ENCODE peak calls at places on chromosomes 6 and 20, in five cellular contexts. Y is K562, N is GM23338, O is GM12878, T is HepG2. W is an unnamed sample.

GRCh38 chr20:10897341-10897740 is 223.5 kb upstream of the JAG1 start:
- DNase-seq in O (no peak), N (no peak), T (no peak), Y (no peak), W (no peak)

GRCh38 chr6:72553531-72554202 is 68.2 kb upstream of the KCNQ5 start:
- DNase-seq in Y (peak; percentile 22), T (no peak), N (peak; percentile 47), O (no peak), W (peak; percentile 49)

GRCh38 chr6:34236423-34237315 is at the start of gene HMGA1:
- DNase-seq in Y (peak; percentile 88), O (peak; percentile 51), N (peak; percentile 96), T (peak; percentile 81), W (peak; percentile 64)

GRCh38 chr6:169933839-169934698 is 182.6 kb downstream of the ERMARD start:
- DNase-seq in T (no peak), Y (no peak), O (no peak), N (no peak), W (no peak)

GRCh38 chr6:48078092-48078491 is 32.9 kb downstream of the PTCHD4 start:
- DNase-seq in Y (no peak), N (no peak), T (no peak), O (no peak), W (no peak)

GRCh38 chr6:150395388-150396009 is 26.7 kb downstream of the IYD start:
- DNase-seq in O (no peak), Y (peak; percentile 55), T (peak; percentile 60), N (peak; percentile 93), W (peak; percentile 47)

GRCh38 chr20:41627611-41628244 is 9.6 kb upstream of the CHD6 start:
- DNase-seq in Y (no peak), O (no peak), T (no peak), N (no peak), W (no peak)

GRCh38 chr6:106626485-106626884 is 2.8 kb downstream of the RTN4IP1 start:
- DNase-seq in Y (no peak), T (no peak), N (no peak), O (no peak), W (no peak)

GRCh38 chr6:21678990-21679389 is 85.4 kb downstream of the SOX4 start:
- DNase-seq in N (no peak), O (no peak), T (peak; percentile 43), Y (no peak), W (peak; percentile 32)

DNA sequence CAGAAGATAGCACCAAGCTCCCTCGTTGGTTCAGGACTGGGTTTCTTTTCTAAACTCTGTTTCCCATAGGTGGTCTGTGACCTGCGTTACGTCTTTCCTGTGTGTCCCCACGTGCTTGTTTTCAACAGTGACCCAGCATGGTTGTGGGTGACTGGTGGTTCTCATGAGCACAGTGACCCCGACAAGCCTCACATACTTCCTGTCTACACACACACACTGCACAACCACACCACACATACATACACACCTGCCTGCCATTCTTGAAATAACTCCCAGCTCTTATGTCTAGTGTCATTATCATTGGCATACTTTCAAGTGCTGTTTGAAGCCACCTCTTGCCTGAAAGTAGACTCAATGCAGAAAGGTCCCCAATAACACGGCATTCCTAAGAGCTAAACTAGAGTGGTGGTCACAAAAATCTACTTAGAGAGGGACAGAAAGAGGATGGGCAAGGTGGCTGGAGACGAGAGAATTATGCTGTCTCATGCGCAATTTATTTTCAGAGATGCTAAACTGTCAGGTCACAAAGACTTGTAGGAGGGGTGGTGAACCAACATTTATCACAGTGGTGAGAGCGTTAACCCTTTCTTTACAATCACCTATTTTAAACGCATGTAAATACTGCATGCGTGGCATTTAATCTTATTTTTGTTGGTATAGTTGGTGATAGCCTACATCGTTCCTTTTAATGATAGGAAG is 66.7 kb downstream of the GCNT2 start:
- DNase-seq in O (no peak), T (no peak), Y (no peak), N (no peak), W (no peak)
- TF ChIP-seq JUNB in O (no peak), T (no peak), Y (no peak), N (no peak), W (no peak)

DNA sequence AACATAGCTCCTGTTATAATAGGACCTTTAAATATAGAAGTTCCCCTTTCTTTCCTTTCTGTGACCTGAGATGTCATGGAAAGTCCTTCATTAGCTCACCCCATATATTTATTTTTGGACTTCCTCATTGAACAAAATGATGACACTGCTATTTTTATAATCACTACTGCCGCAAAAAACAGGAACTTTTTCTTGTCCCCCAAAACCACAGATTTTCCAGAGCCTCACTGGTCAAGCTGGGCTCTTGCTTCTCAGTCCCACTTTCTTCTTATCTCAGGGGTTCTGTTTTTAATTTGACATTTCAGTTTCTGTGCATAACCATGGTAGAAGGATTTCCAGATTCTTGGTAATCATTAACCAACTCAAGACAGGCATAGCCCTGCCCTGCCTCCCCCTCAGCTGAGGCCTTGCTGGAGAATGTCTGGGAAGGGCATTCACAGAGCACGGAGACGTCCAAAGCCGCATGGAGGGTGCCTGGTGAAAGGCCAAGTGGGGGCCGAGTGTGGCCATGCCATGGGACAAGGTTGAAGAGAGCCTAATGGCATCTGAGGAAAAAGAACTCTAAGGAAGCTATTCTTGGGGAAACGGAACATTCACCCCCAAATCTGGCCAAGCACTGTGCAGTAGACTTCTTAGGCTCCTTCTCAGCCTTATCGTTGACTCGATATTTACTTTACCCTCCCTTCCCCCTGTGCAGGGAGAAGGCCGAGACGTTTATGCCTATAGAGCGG is 73.7 kb downstream of the EDN1 start:
- DNase-seq in T (peak; percentile 52), Y (no peak), O (peak; percentile 95), N (no peak), W (peak; percentile 83)
- TF ChIP-seq JUNB in T (no peak), Y (no peak), O (peak; percentile 76), N (no peak), W (no peak)

GRCh38 chr6:10101551-10102252 is 313.2 kb downstream of the TFAP2A start:
- DNase-seq in N (no peak), T (no peak), O (no peak), Y (no peak), W (no peak)

GRCh38 chr6:10099086-10099499 is 315.8 kb downstream of the TFAP2A start:
- DNase-seq in O (no peak), N (peak; percentile 41), Y (no peak), T (no peak), W (no peak)

GRCh38 chr6:10099648-10100047 is 315.2 kb downstream of the TFAP2A start:
- DNase-seq in O (no peak), T (no peak), Y (no peak), N (no peak), W (no peak)
- TF ChIP-seq JUNB in O (no peak), T (no peak), Y (no peak), N (no peak), W (no peak)

DNA sequence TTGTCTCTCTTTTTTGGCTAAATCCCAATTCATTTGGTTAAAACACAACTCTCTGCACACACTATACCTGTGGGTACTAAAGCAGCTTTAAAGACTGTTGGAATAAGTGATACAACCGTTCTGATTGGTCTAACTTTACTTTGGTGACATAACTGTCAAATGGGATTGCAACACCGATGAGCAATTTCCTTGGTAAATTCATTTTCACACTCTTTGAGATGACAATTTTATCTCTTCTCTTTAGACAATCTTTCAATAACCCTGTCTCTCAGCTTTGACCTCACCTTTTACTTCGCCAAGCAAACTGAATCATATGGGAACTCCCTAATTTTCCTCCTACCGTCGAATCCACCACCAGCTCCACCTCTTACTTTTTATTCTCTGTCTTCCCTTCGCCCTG is 60.8 kb downstream of the ECT2L start:
- DNase-seq in Y (no peak), O (no peak), T (no peak), N (no peak), W (no peak)
- TF ChIP-seq JUNB in Y (no peak), O (no peak), T (no peak), N (no peak), W (no peak)

DNA sequence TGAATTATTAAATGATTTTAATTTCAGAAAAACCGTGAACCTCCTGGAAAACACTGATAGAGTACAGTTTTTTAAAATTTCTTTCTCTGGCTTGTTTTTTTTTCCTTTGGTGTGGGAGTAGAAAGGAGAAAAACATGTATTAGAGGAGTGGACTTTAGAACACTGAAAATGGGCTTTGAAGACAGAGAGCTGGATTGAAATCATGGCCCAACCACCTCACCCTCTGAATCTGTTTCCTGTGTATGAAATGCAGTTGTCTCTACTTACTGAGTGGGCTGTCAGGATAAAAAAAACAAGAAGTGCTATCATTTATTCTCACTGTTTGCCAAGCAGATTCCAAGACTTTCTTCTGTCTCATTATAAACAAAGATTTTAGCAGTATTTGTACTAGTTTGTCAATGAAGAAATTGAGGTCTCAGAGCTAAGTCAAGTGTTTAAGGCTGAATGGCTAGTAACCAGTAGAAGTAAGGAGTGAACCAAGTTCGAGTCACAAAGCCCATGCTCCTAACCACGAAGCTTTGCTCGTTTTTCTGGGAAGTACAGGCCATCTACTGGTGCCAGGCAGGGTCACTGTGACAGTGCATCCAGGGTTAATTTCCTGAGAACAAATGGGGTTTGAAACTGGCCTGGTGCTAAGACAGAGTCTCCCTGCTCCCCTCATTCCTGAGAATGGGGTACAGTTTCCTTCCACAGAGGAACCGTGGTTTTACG is 256.4 kb downstream of the TMEM242 start:
- DNase-seq in Y (no peak), T (peak; percentile 35), O (no peak), N (no peak), W (no peak)
- TF ChIP-seq JUNB in Y (no peak), T (no peak), O (no peak), N (no peak), W (no peak)

GRCh38 chr6:36351152-36351571 is 14.5 kb upstream of the BNIP5 start:
- DNase-seq in N (no peak), Y (no peak), T (no peak), O (no peak), W (no peak)

GRCh38 chr6:36350082-36350481 is 13.4 kb upstream of the BNIP5 start:
- DNase-seq in T (no peak), O (no peak), Y (no peak), N (no peak), W (no peak)

GRCh38 chr6:36347635-36348034 is 10.9 kb upstream of the BNIP5 start:
- DNase-seq in N (no peak), O (no peak), T (no peak), Y (peak; percentile 89), W (no peak)

GRCh38 chr6:36350681-36351091 is 14.0 kb upstream of the BNIP5 start:
- DNase-seq in Y (peak; percentile 67), N (no peak), T (no peak), O (no peak), W (no peak)

DNA sequence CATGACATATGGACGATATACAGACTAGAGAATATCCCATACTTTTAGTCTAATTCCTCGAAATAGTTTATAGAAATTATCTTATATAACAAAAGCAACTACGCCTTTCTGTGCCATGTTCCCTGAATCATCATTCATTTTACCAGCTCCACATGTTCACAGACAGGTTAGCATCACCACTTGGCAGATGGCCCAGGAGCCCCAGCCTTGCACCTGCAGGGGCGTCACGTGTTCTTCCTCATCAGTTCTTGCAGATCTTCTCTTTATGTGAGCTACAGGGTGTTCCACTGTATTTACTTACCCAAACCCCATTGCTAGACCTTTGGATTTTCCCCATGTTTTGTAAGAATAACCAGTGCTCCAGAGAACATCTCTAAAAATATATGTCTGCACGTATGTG is 12.6 kb upstream of the BNIP5 start:
- DNase-seq in Y (no peak), N (no peak), O (no peak), T (no peak), W (no peak)
- TF ChIP-seq JUNB in Y (no peak), N (no peak), O (no peak), T (no peak), W (no peak)

DNA sequence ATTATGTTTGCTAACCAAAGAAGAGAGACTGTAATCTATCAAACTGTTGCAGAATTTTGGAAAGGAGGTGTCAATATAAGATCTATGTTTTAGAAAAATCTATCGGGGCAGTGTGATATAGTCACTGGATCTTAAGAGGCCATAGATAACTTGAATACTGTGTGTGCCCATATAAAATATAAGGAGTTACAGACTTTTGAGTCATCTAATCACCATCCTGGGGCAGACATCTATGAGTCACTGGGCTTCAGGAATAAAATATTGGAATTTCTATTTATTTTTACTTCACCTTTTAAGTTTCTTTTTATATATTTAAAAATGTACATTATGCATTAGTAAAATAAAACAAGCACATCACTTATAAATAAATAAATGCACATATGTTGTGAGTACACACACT is 509.3 kb upstream of the MAN1A1 start:
- DNase-seq in O (no peak), T (no peak), N (no peak), Y (no peak), W (no peak)
- TF ChIP-seq JUNB in O (no peak), T (no peak), N (no peak), Y (no peak), W (no peak)